ENCODE peak calls at places on chromosome 21, in five cellular contexts. One of them, this sample, is unnamed.

GRCh38 chr21:32412998-32413504 is 545 bp downstream of the EVA1C start:
- DNase-seq in HepG2: no peak
- DNase-seq in GM12878: no peak
- DNase-seq in SK-N-SH: no peak
- DNase-seq in H1: no peak
- DNase-seq in this sample: no peak

GRCh38 chr21:35234725-35235124 is 185.6 kb upstream of the RUNX1 start:
- DNase-seq in HepG2: no peak
- DNase-seq in GM12878: peak
- DNase-seq in SK-N-SH: no peak
- DNase-seq in H1: no peak
- DNase-seq in this sample: no peak

GRCh38 chr21:28283652-28284490 is 708.8 kb downstream of the LTN1 start:
- DNase-seq in HepG2: peak
- DNase-seq in GM12878: no peak
- DNase-seq in SK-N-SH: peak
- DNase-seq in H1: no peak
- DNase-seq in this sample: no peak

GRCh38 chr21:19878133-19878532 is 1120.1 kb upstream of the NCAM2 start:
- DNase-seq in HepG2: no peak
- DNase-seq in GM12878: no peak
- DNase-seq in SK-N-SH: no peak
- DNase-seq in H1: no peak
- DNase-seq in this sample: no peak

GRCh38 chr21:31566061-31566460 is 93.4 kb upstream of the SOD1 start:
- DNase-seq in HepG2: no peak
- DNase-seq in GM12878: no peak
- DNase-seq in SK-N-SH: no peak
- DNase-seq in H1: no peak
- DNase-seq in this sample: no peak

GRCh38 chr21:33541105-33541711 is 709 bp downstream of the GART start:
- DNase-seq in HepG2: peak
- DNase-seq in GM12878: peak
- DNase-seq in SK-N-SH: no peak
- DNase-seq in H1: no peak
- DNase-seq in this sample: peak

GRCh38 chr21:31557956-31558838 is 101.3 kb upstream of the SOD1 start:
- DNase-seq in HepG2: no peak
- DNase-seq in GM12878: no peak
- DNase-seq in SK-N-SH: peak
- DNase-seq in H1: peak
- DNase-seq in this sample: no peak

GRCh38 chr21:33690874-33691273 is 48.6 kb downstream of the ITSN1 start:
- DNase-seq in HepG2: no peak
- DNase-seq in GM12878: peak
- DNase-seq in SK-N-SH: no peak
- DNase-seq in H1: no peak
- DNase-seq in this sample: no peak

GRCh38 chr21:37220433-37220980 is 46.6 kb downstream of the VPS26C start:
- DNase-seq in HepG2: peak
- DNase-seq in GM12878: no peak
- DNase-seq in SK-N-SH: peak
- DNase-seq in H1: no peak
- DNase-seq in this sample: no peak

GRCh38 chr21:37182222-37182621 is 84.9 kb downstream of the VPS26C start:
- DNase-seq in HepG2: no peak
- DNase-seq in GM12878: no peak
- DNase-seq in SK-N-SH: no peak
- DNase-seq in H1: no peak
- DNase-seq in this sample: no peak

GRCh38 chr21:28104346-28104745 is 888.3 kb downstream of the LTN1 start:
- DNase-seq in HepG2: no peak
- DNase-seq in GM12878: no peak
- DNase-seq in SK-N-SH: peak
- DNase-seq in H1: no peak
- DNase-seq in this sample: no peak

GRCh38 chr21:36320421-36321324 is 676 bp downstream of the MORC3 start:
- DNase-seq in HepG2: peak
- DNase-seq in GM12878: peak
- DNase-seq in SK-N-SH: peak
- DNase-seq in H1: peak
- DNase-seq in this sample: no peak

GRCh38 chr21:34166468-34166867 is 93.1 kb downstream of the MRPS6 start:
- DNase-seq in HepG2: no peak
- DNase-seq in GM12878: no peak
- DNase-seq in SK-N-SH: no peak
- DNase-seq in H1: peak
- DNase-seq in this sample: no peak

GRCh38 chr21:34523019-34523418 is 11.0 kb upstream of the KCNE1 start:
- DNase-seq in HepG2: peak
- DNase-seq in GM12878: no peak
- DNase-seq in SK-N-SH: no peak
- DNase-seq in H1: no peak
- DNase-seq in this sample: no peak

GRCh38 chr21:18608226-18608625 is 204.6 kb upstream of the TMPRSS15 start:
- DNase-seq in HepG2: no peak
- DNase-seq in GM12878: no peak
- DNase-seq in SK-N-SH: no peak
- DNase-seq in H1: no peak
- DNase-seq in this sample: no peak

GRCh38 chr21:34360488-34361241 is 3.1 kb upstream of the KCNE2 start:
- DNase-seq in HepG2: no peak
- DNase-seq in GM12878: no peak
- DNase-seq in SK-N-SH: no peak
- DNase-seq in H1: peak
- DNase-seq in this sample: no peak

GRCh38 chr21:32474179-32475059 is 61.9 kb downstream of the EVA1C start:
- DNase-seq in HepG2: no peak
- DNase-seq in GM12878: no peak
- DNase-seq in SK-N-SH: peak
- DNase-seq in H1: no peak
- DNase-seq in this sample: no peak

GRCh38 chr21:15080504-15080903 is 15.7 kb upstream of the NRIP1 start:
- DNase-seq in HepG2: no peak
- DNase-seq in GM12878: no peak
- DNase-seq in SK-N-SH: peak
- DNase-seq in H1: no peak
- DNase-seq in this sample: no peak

GRCh38 chr21:33241846-33242245 is 12.1 kb downstream of the IFNAR2 start:
- DNase-seq in HepG2: no peak
- DNase-seq in GM12878: no peak
- DNase-seq in SK-N-SH: no peak
- DNase-seq in H1: no peak
- DNase-seq in this sample: no peak

GRCh38 chr21:33078907-33079582 is 9.1 kb downstream of the OLIG1 start:
- DNase-seq in HepG2: peak
- DNase-seq in GM12878: peak
- DNase-seq in SK-N-SH: no peak
- DNase-seq in H1: no peak
- DNase-seq in this sample: peak

GRCh38 chr21:30382201-30382600 is 10.1 kb upstream of the KRTAP13-2 start:
- DNase-seq in HepG2: no peak
- DNase-seq in GM12878: no peak
- DNase-seq in SK-N-SH: no peak
- DNase-seq in H1: no peak
- DNase-seq in this sample: no peak

GRCh38 chr21:18545908-18546307 is 142.3 kb upstream of the TMPRSS15 start:
- DNase-seq in HepG2: no peak
- DNase-seq in GM12878: no peak
- DNase-seq in SK-N-SH: no peak
- DNase-seq in H1: no peak
- DNase-seq in this sample: no peak

GRCh38 chr21:34351786-34352241 is 12.0 kb upstream of the KCNE2 start:
- DNase-seq in HepG2: peak
- DNase-seq in GM12878: peak
- DNase-seq in SK-N-SH: peak
- DNase-seq in H1: no peak
- DNase-seq in this sample: peak

DNA sequence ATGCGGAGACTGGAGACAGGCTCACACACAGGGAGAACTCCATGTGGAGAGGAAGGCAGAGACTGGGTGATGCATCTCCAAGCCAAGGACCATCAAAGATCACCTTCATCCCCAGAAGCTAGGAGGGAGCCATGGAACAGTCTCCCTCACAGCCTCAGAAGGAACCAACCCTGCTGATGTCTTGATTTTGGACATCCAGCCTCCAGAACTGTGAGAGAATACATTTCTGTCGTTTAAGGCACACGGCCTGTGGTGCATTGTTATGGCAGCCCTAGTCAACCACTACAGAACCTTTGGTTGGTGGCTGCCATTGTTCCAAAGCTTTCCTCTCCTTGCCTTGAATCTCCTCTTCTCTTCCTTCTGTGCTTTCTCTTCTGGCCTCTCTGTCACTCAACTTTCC is 64.0 kb downstream of the BACH1 start:
- DNase-seq in HepG2: no peak
- DNase-seq in GM12878: no peak
- DNase-seq in SK-N-SH: no peak
- DNase-seq in H1: no peak
- DNase-seq in this sample: no peak
- TF ChIP-seq POLR2AphosphoS5 in HepG2: no peak
- TF ChIP-seq POLR2AphosphoS5 in GM12878: no peak
- TF ChIP-seq POLR2AphosphoS5 in SK-N-SH: no peak
- TF ChIP-seq POLR2AphosphoS5 in H1: no peak
- TF ChIP-seq POLR2AphosphoS5 in this sample: no peak

GRCh38 chr21:45887788-45888187 is 93.8 kb upstream of the COL6A1 start:
- DNase-seq in HepG2: no peak
- DNase-seq in GM12878: no peak
- DNase-seq in SK-N-SH: peak
- DNase-seq in H1: no peak
- DNase-seq in this sample: no peak
- TF ChIP-seq RFX5 in HepG2: no peak
- TF ChIP-seq RFX5 in GM12878: no peak
- TF ChIP-seq RFX5 in SK-N-SH: no peak
- TF ChIP-seq RFX5 in H1: no peak
- TF ChIP-seq RFX5 in this sample: no peak

DNA sequence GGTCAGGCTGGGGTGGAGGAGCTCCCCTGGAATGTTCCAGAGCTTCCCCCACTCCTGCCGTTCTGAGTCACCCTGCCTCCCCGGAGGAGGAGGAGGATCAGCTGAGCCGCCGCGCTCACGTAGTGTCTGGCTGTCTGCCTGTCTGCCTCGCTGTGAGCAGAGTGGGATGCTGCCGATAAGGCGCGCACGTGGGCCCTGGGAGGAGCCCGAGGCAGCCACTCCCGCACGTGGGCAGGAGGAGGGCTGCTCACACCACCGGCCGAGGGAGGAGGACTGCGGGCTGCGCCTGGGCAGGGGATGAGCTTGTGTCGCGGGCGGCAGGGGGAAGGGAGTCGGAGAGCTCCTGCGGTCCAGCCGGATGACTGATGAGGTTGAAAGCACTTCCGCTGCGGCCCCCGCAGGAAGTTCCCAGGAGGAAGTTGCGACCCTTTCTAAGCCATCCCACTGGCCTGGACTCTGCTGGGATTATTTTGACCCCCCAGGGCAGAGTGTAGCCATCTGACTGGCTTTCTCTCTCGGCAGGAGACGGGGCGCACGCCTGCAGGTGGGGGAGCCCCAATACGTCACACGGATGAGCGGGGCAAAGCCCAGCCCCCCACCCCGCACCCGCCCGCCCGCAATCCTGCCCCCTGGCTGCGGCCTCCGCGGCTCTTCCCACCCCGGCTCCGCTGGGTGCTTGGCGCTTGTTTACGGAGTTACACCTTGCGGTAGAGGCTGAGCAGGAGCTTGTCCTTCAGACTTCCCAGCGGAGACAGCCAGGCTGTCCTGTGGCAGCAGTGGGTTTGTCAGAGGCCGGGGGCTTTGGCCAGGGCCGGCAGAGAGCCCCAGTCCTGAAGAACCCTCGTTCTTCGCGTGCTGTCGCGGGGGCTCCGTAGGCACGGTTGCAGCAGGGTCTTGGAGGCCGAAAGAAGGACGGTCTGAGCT is 9.8 kb downstream of the PDXK start:
- DNase-seq in HepG2: peak
- DNase-seq in GM12878: peak
- DNase-seq in SK-N-SH: peak
- DNase-seq in H1: peak
- DNase-seq in this sample: peak
- TF ChIP-seq POLR2AphosphoS5 in HepG2: no peak
- TF ChIP-seq POLR2AphosphoS5 in GM12878: peak
- TF ChIP-seq POLR2AphosphoS5 in SK-N-SH: peak
- TF ChIP-seq POLR2AphosphoS5 in H1: peak
- TF ChIP-seq POLR2AphosphoS5 in this sample: peak

DNA sequence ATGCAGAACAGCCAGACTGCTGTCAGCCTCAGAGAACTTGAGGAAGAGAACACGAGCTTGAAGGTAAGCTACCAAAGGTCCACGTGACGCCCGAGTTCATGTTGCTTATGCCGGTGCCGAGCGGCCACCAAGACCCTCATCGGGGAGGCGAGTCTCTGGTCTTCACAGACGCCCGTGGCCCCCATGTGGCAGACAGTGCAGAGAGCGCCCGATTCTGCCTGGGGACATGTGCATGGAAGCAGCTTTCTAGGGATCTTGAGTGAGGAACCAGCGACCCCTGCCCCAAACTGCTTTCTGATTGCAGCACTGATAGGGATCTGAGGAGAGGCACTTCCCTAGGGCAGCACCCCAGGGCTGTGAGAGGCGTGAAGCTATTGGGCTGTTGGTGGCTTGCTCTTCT is 56.3 kb upstream of the DIP2A start:
- DNase-seq in HepG2: no peak
- DNase-seq in GM12878: no peak
- DNase-seq in SK-N-SH: no peak
- DNase-seq in H1: no peak
- DNase-seq in this sample: no peak
- TF ChIP-seq RFX5 in HepG2: no peak
- TF ChIP-seq RFX5 in GM12878: no peak
- TF ChIP-seq RFX5 in SK-N-SH: no peak
- TF ChIP-seq RFX5 in H1: no peak
- TF ChIP-seq RFX5 in this sample: no peak

GRCh38 chr21:41921089-41921819 is 32.6 kb downstream of the C2CD2 start:
- DNase-seq in HepG2: peak
- DNase-seq in GM12878: no peak
- DNase-seq in SK-N-SH: no peak
- DNase-seq in H1: no peak
- DNase-seq in this sample: no peak

GRCh38 chr21:41926068-41926806 is 27.6 kb downstream of the C2CD2 start:
- DNase-seq in HepG2: peak
- DNase-seq in GM12878: peak
- DNase-seq in SK-N-SH: no peak
- DNase-seq in H1: no peak
- DNase-seq in this sample: no peak

GRCh38 chr21:41926807-41927171 is 27.0 kb downstream of the C2CD2 start:
- DNase-seq in HepG2: no peak
- DNase-seq in GM12878: no peak
- DNase-seq in SK-N-SH: no peak
- DNase-seq in H1: no peak
- DNase-seq in this sample: no peak

GRCh38 chr21:41924355-41924754 is 29.5 kb downstream of the C2CD2 start:
- DNase-seq in HepG2: no peak
- DNase-seq in GM12878: no peak
- DNase-seq in SK-N-SH: no peak
- DNase-seq in H1: no peak
- DNase-seq in this sample: no peak

GRCh38 chr21:41923641-41924342 is 30.0 kb downstream of the C2CD2 start:
- DNase-seq in HepG2: no peak
- DNase-seq in GM12878: no peak
- DNase-seq in SK-N-SH: no peak
- DNase-seq in H1: no peak
- DNase-seq in this sample: no peak
- TF ChIP-seq POLR2AphosphoS5 in HepG2: no peak
- TF ChIP-seq POLR2AphosphoS5 in GM12878: no peak
- TF ChIP-seq POLR2AphosphoS5 in SK-N-SH: no peak
- TF ChIP-seq POLR2AphosphoS5 in H1: no peak
- TF ChIP-seq POLR2AphosphoS5 in this sample: no peak

This sample was measured in K562.